ENCODE peak calls at places on chromosomes 12 and 14, in four cellular contexts. L is IMR-90, I is K562, Q is GM12878. Z is an unnamed sample. For H3K4me1, the result is how much of the 10 kb centered on the place peaks cover.

GRCh38 chr12:684416-684815 is 21.2 kb upstream of the NINJ2 start:
- DNase-seq in I (no peak), Q (no peak), L (no peak), Z (no peak)

GRCh38 chr12:111715242-111715641 is 29.4 kb downstream of the ACAD10 start:
- DNase-seq in L (peak), Q (no peak), I (no peak), Z (no peak)

GRCh38 chr12:46088040-46088439 is 97.7 kb upstream of the SCAF11 start:
- DNase-seq in Q (no peak), L (no peak), I (no peak), Z (no peak)

GRCh38 chr12:18320976-18321375 is 59.7 kb downstream of the PIK3C2G start:
- DNase-seq in I (no peak), L (no peak), Q (no peak), Z (no peak)

GRCh38 chr12:30025317-30025716 is 241.6 kb upstream of the TMTC1 start:
- DNase-seq in Q (no peak), L (no peak), I (no peak), Z (no peak)

GRCh38 chr12:3998397-3998796 is 125.2 kb upstream of the PARP11 start:
- DNase-seq in L (no peak), Q (no peak), I (no peak), Z (no peak)

GRCh38 chr12:53427905-53428594 is 4.4 kb downstream of the AMHR2 start:
- DNase-seq in I (peak), L (peak), Q (no peak), Z (peak)

GRCh38 chr12:90199008-90199407 is 490.4 kb upstream of the ATP2B1 start:
- DNase-seq in L (no peak), I (no peak), Q (no peak), Z (no peak)

GRCh38 chr12:96236221-96236822 is 42.1 kb downstream of the ELK3 start:
- DNase-seq in Q (no peak), I (no peak), L (peak), Z (no peak)

GRCh38 chr12:2084553-2085296 is 31.9 kb downstream of the CACNA1C start:
- DNase-seq in I (no peak), L (peak), Q (no peak), Z (no peak)

GRCh38 chr14:81449114-81449513 is 49.0 kb upstream of the STON2 start:
- DNase-seq in I (no peak), L (no peak), Q (no peak), Z (no peak)

GRCh38 chr12:126772171-126772864 is 1494.7 kb upstream of the TMEM132C start:
- DNase-seq in Q (peak), I (peak), L (peak), Z (peak)

GRCh38 chr14:34208532-34208931 is 253.5 kb downstream of the SPTSSA start:
- DNase-seq in I (no peak), L (no peak), Q (no peak), Z (no peak)

GRCh38 chr14:34205799-34206198 is 254.9 kb upstream of the EGLN3 start:
- DNase-seq in L (no peak), I (no peak), Q (no peak), Z (no peak)

GRCh38 chr14:34203271-34203722 is 252.4 kb upstream of the EGLN3 start:
- DNase-seq in I (no peak), L (no peak), Q (no peak), Z (no peak)

GRCh38 chr14:34201909-34202622 is 251.2 kb upstream of the EGLN3 start:
- DNase-seq in Q (no peak), L (no peak), I (no peak), Z (no peak)

DNA sequence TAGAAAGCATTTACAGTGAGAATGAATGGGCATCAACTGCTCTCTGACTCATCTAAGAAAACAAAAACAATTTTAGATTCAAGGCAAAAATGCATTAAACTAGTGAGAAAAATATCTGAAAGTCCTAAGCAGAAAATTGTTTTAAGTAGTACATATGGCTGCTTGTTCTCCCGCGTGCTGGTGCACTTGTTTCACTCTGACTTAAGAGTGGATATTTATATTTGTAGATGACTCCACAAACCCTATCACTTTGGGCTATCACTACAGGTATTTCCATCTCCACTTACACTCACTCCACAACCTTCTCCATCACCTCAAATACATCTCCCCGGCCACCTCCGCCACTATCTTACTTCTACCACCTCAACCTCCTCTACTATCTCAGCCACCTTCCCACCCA is 253.9 kb upstream of the EGLN3 start:
- DNase-seq in Q (no peak), L (no peak), I (no peak), Z (no peak)
- H3K4me1 ChIP-seq in Q (under half), L (under half), I (under half), Z (under half)

GRCh38 chr12:55760663-55761062 is 17.7 kb downstream of the GDF11 start:
- DNase-seq in Q (no peak), L (no peak), I (no peak), Z (no peak)
- TF ChIP-seq ELK1 in Q (no peak), L (no peak), I (no peak), Z (no peak)

GRCh38 chr14:64195194-64195593 is 99.0 kb downstream of the ESR2 start:
- DNase-seq in Q (peak), I (no peak), L (peak), Z (no peak)

GRCh38 chr14:64196026-64196425 is 98.1 kb downstream of the ESR2 start:
- DNase-seq in I (no peak), Q (no peak), L (no peak), Z (no peak)

GRCh38 chr14:64198486-64198885 is 95.7 kb downstream of the ESR2 start:
- DNase-seq in I (no peak), L (no peak), Q (no peak), Z (no peak)

GRCh38 chr14:64198021-64198420 is 96.2 kb downstream of the ESR2 start:
- DNase-seq in I (no peak), L (no peak), Q (no peak), Z (no peak)

DNA sequence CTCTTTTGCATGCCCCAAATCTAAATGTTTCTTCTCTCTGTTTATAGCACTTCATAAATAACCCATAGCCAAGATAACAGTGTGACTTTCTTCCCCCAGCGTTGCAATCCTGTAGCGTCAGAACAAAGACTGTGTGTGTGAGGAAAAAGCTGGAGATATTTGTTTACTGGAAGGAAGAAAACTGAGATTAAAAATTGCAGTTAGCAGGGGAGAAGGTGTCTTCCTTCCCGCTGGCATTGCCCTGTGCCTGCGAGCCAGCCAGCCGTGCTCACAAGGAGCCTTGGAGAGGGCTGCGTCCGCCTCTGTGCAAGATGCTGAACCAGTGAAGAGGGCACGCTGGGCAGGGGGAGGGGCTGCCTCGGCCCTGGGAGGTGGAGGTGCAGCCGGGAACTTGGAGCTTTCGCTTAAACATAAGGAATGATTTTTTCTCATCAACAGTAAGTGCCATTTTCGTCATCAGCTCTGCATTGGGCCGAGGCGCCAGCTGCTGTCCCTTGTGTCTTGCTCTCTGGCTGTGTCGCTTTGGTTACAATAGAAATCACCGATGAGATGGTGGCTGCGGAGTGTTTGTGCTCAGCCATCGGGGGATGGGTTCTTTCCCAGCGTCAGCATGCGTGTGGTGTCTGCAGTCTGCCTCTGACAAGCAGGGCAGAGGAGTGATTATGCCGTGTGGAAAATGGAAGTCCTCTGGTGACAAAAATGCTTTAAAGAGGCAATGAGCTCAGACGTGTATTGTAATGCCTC is 97.3 kb downstream of the ESR2 start:
- DNase-seq in Q (no peak), I (no peak), L (peak), Z (no peak)
- H3K4me3 ChIP-seq in Q (peak), I (no peak), L (peak), Z (no peak)

GRCh38 chr12:56079729-56080555 is at the start of gene ERBB3:
- DNase-seq in L (peak), I (peak), Q (no peak), Z (peak)
- H3K4me1 ChIP-seq in L (under half), I (under half), Q (under half), Z (under half)

GRCh38 chr14:33357225-33358010 is 418.7 kb downstream of the NPAS3 start:
- DNase-seq in I (no peak), L (no peak), Q (no peak), Z (no peak)
- TF ChIP-seq ELK1 in I (no peak), L (no peak), Q (no peak), Z (no peak)

DNA sequence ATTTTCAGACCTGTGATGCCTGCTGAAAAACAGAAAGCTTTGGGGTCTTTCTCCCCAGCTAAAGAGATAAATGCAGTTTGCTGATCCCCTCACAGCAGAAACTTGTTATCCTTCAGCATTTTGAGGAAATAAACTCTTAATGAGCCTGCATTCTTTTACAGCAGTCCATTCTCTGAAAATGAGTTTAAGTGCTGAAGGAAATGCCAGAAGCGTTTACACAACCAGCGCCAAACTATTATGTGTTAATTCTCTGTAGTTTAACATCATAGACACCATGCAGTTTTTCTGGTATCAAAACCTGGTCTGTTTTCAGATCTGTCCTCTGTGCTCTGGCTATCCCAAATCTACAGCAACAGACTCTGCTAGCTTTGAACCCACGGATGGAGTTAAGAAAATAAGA is 291.3 kb downstream of the NPAS3 start:
- DNase-seq in Q (no peak), I (no peak), L (no peak), Z (no peak)
- H3K4me3 ChIP-seq in Q (no peak), I (no peak), L (no peak), Z (no peak)